ENCODE peak calls at places on chromosomes 7 and 10, in four cellular contexts. G, M, J and C are unnamed samples. For H3K27me3, the result is how much of the 10 kb centered on the place peaks cover.

GRCh38 chr7:121449304-121449703 is 53.2 kb upstream of the FAM3C start:
- DNase-seq in M (no peak), J (no peak), G (no peak), C (peak)

GRCh38 chr10:119658274-119658673 is 7.1 kb downstream of the BAG3 start:
- DNase-seq in J (no peak), G (peak), M (peak), C (peak)

GRCh38 chr10:78255214-78255613 is 221.6 kb downstream of the RPS24 start:
- DNase-seq in G (no peak), J (no peak), M (no peak), C (no peak)

GRCh38 chr10:21927601-21928000 is 75.9 kb downstream of the DNAJC1 start:
- DNase-seq in J (no peak), M (no peak), G (no peak), C (no peak)

GRCh38 chr10:38102889-38103288 is 8.8 kb downstream of the ZNF37A start:
- DNase-seq in M (no peak), J (no peak), G (no peak), C (no peak)

GRCh38 chr10:76939862-76940495 is 697.6 kb downstream of the KCNMA1 start:
- DNase-seq in M (no peak), G (no peak), J (no peak), C (no peak)

GRCh38 chr7:16431646-16432424 is 10.5 kb upstream of the CRPPA start:
- DNase-seq in G (peak), M (no peak), J (peak), C (peak)

GRCh38 chr7:65475734-65476319 is 102.2 kb downstream of the ZNF92 start:
- DNase-seq in J (no peak), M (no peak), G (no peak), C (no peak)

GRCh38 chr10:132913559-132914115 is 28.7 kb downstream of the CFAP46 start:
- DNase-seq in M (no peak), J (no peak), G (no peak), C (no peak)

GRCh38 chr7:116499168-116500070 is at the start of gene CAV2:
- DNase-seq in G (peak), M (no peak), J (peak), C (peak)

GRCh38 chr7:120997902-120998301 is 9.4 kb downstream of the CPED1 start:
- DNase-seq in J (no peak), G (no peak), M (no peak), C (no peak)

GRCh38 chr7:91239171-91239604 is 25.0 kb upstream of the FZD1 start:
- DNase-seq in M (no peak), J (no peak), G (no peak), C (no peak)

GRCh38 chr7:100434297-100435144 is 1.8 kb downstream of the PPP1R35 start:
- DNase-seq in J (no peak), G (no peak), M (no peak), C (no peak)

GRCh38 chr10:90884414-90884813 is 12.6 kb downstream of the RPP30 start:
- DNase-seq in J (no peak), M (peak), G (no peak), C (no peak)

GRCh38 chr7:81600608-81601007 is 169.2 kb downstream of the HGF start:
- DNase-seq in G (no peak), M (peak), J (no peak), C (no peak)

GRCh38 chr7:64602086-64602485 is 39.2 kb upstream of the ZNF680 start:
- DNase-seq in M (no peak), G (no peak), J (no peak), C (no peak)

GRCh38 chr7:121570365-121570764 is 174.3 kb upstream of the FAM3C start:
- DNase-seq in M (no peak), J (no peak), G (no peak), C (no peak)

GRCh38 chr7:96061844-96062243 is 260.1 kb downstream of the SLC25A13 start:
- DNase-seq in J (no peak), G (no peak), M (no peak), C (no peak)

GRCh38 chr10:71528371-71529202 is 131.9 kb downstream of the CDH23 start:
- DNase-seq in J (no peak), G (peak), M (no peak), C (no peak)

GRCh38 chr10:128631801-128632241 is 505.6 kb upstream of the MKI67 start:
- DNase-seq in M (no peak), J (no peak), G (peak), C (peak)

GRCh38 chr7:41777894-41778596 is 75.2 kb upstream of the INHBA start:
- DNase-seq in G (no peak), J (no peak), M (no peak), C (no peak)

GRCh38 chr10:88525371-88526079 is 57.6 kb downstream of the RNLS start:
- DNase-seq in M (no peak), J (no peak), G (no peak), C (peak)

GRCh38 chr10:115566867-115567266 is 473.7 kb downstream of the ATRNL1 start:
- DNase-seq in M (no peak), G (no peak), J (no peak), C (no peak)

GRCh38 chr7:37765872-37766525 is 82.4 kb upstream of the NME8 start:
- DNase-seq in J (no peak), G (no peak), M (no peak), C (no peak)

GRCh38 chr7:139675127-139676110 is 102.4 kb downstream of the HIPK2 start:
- DNase-seq in G (no peak), M (no peak), J (no peak), C (no peak)

GRCh38 chr10:2890093-2890492 is 177.3 kb upstream of the PFKP start:
- DNase-seq in G (no peak), J (no peak), M (no peak), C (no peak)

GRCh38 chr7:108570146-108570755 is 577 bp downstream of the DNAJB9 start:
- DNase-seq in G (peak), J (peak), M (no peak), C (peak)

GRCh38 chr7:55983537-55983936 is 19.2 kb downstream of the NIPSNAP2 start:
- DNase-seq in J (no peak), G (no peak), M (no peak), C (no peak)

GRCh38 chr7:54985405-54986360 is 33.1 kb upstream of the EGFR start:
- DNase-seq in G (no peak), J (no peak), M (peak), C (no peak)

GRCh38 chr10:52326382-52326781 is 12.3 kb downstream of the DKK1 start:
- DNase-seq in G (no peak), M (no peak), J (no peak), C (no peak)

GRCh38 chr7:116522247-116522646 is 2.6 kb upstream of the CAV1 start:
- DNase-seq in M (peak), G (peak), J (no peak), C (no peak)

GRCh38 chr10:69640196-69640980 is 10.3 kb downstream of the FAM241B start:
- DNase-seq in G (no peak), J (no peak), M (no peak), C (no peak)

GRCh38 chr10:104081998-104082397 is 3.7 kb downstream of the COL17A1 start:
- DNase-seq in G (no peak), M (no peak), J (no peak), C (no peak)

GRCh38 chr7:47504546-47505316 is 77.2 kb downstream of the TNS3 start:
- DNase-seq in J (no peak), M (no peak), G (no peak), C (no peak)

GRCh38 chr7:47503283-47503682 is 78.6 kb downstream of the TNS3 start:
- DNase-seq in J (no peak), M (no peak), G (no peak), C (no peak)

GRCh38 chr7:47507514-47507913 is 74.4 kb downstream of the TNS3 start:
- DNase-seq in G (no peak), M (no peak), J (no peak), C (no peak)

GRCh38 chr7:47506716-47507354 is 75.1 kb downstream of the TNS3 start:
- DNase-seq in J (no peak), M (no peak), G (no peak), C (no peak)

DNA sequence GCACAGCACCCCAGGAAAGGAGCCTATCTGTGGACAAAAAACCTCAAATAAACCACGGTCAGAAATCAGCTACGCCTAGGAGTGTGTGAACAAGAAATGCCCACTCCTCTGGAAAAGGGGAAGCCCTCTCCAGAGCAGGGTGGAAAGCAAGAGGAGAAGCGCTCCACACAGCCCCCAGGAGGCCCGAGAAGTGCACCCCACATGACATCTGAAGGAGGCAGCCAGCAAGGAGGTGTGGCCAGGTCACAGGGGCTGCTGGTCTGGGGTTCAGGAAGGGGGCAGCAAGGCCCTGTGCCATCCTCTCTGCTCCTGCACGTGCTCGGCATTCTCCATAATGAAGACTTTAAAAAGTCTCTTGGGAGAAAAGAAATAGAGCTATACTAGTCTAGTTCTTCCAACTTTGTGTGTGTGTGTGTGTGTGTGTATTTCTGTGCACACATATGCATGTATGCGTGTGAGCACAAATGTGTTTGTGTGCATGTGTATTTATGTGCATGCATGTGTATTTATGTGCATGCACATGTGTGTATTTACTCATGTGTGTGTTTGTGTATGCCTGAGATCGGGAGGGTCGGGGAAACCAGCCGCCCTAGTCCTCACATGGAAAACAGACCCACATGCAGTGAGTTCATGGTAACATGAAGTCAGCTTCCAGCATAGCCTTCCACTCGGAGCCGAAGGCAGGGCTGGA is 76.4 kb downstream of the TNS3 start:
- DNase-seq in G (no peak), J (no peak), M (no peak), C (no peak)
- H3K27me3 ChIP-seq in G (under half), J (under half), M (under half), C (under half)

GRCh38 chr10:50620899-50621298 is 2.9 kb downstream of the SGMS1 start:
- DNase-seq in J (no peak), M (no peak), G (no peak), C (no peak)

GRCh38 chr10:50621981-50622496 is 1.7 kb downstream of the SGMS1 start:
- DNase-seq in G (peak), J (peak), M (peak), C (peak)

GRCh38 chr10:50619171-50619570 is 4.6 kb downstream of the SGMS1 start:
- DNase-seq in G (peak), M (no peak), J (no peak), C (no peak)

GRCh38 chr10:50618624-50619023 is 5.1 kb downstream of the SGMS1 start:
- DNase-seq in J (no peak), G (peak), M (no peak), C (no peak)

DNA sequence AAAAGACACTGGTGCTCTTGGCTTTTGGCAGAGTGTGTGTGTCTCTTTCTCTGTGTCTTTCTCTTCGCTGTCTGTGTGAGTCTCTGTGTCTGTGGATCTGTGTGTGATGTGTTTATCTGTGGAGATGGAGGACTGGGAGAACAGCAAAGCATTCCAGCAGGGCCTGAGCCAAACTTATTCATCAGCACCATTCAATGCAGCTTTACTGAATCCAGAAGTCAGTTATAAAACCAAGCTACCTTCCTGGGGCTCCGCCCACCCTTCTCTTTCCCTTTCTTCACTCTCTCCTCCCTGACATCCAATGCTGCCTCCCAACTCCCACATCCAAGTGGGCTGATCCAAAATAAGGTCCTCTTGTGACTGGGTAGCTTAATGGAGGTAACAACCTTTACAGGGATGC is 3.9 kb downstream of the SGMS1 start:
- DNase-seq in M (no peak), G (peak), J (no peak), C (no peak)
- H3K4me3 ChIP-seq in M (no peak), G (peak), J (no peak), C (no peak)

GRCh38 chr7:7271094-7271874 is 88.9 kb downstream of the C1GALT1 start:
- DNase-seq in J (no peak), M (no peak), G (peak), C (no peak)

GRCh38 chr7:7272294-7272693 is 90.0 kb downstream of the C1GALT1 start:
- DNase-seq in J (no peak), G (no peak), M (no peak), C (no peak)

GRCh38 chr7:7274782-7275181 is 92.4 kb downstream of the C1GALT1 start:
- DNase-seq in J (no peak), G (peak), M (no peak), C (no peak)

GRCh38 chr7:7276151-7276550 is 93.8 kb downstream of the C1GALT1 start:
- DNase-seq in J (no peak), M (no peak), G (no peak), C (no peak)
- H3K27me3 ChIP-seq in J (under half), M (under half), G (under half), C (under half)

GRCh38 chr10:45080321-45080720 is 79.6 kb downstream of the ZNF22 start:
- DNase-seq in G (no peak), J (no peak), M (no peak), C (no peak)

GRCh38 chr10:45071043-45071813 is 70.5 kb downstream of the ZNF22 start:
- DNase-seq in M (no peak), G (no peak), J (no peak), C (no peak)

GRCh38 chr10:45075821-45076220 is 75.1 kb downstream of the ZNF22 start:
- DNase-seq in J (no peak), G (no peak), M (no peak), C (no peak)

GRCh38 chr10:45082176-45082575 is 81.5 kb downstream of the ZNF22 start:
- DNase-seq in J (no peak), M (no peak), G (no peak), C (no peak)

DNA sequence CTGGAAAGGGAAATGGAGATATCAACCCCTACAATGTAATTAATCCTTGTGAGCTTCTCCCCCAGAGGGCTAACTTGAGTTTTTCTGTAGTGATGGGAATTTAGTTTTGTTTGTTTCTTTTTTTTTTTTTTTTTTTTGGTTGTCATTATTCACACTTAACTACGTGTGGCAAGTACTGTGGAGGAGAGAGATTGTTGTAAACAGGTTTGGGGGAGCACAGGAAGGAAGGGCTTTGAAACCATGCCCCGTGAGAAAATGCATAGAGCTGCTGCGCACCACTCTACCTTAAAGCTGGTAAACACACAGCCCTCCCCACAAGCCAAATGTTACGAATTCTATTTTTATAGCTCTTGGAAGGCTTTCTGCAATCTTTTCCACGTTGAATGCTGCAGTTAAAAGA is 76.1 kb downstream of the ZNF22 start:
- DNase-seq in M (no peak), J (no peak), G (no peak), C (no peak)
- H3K4me3 ChIP-seq in M (no peak), J (no peak), G (no peak), C (no peak)

DNA sequence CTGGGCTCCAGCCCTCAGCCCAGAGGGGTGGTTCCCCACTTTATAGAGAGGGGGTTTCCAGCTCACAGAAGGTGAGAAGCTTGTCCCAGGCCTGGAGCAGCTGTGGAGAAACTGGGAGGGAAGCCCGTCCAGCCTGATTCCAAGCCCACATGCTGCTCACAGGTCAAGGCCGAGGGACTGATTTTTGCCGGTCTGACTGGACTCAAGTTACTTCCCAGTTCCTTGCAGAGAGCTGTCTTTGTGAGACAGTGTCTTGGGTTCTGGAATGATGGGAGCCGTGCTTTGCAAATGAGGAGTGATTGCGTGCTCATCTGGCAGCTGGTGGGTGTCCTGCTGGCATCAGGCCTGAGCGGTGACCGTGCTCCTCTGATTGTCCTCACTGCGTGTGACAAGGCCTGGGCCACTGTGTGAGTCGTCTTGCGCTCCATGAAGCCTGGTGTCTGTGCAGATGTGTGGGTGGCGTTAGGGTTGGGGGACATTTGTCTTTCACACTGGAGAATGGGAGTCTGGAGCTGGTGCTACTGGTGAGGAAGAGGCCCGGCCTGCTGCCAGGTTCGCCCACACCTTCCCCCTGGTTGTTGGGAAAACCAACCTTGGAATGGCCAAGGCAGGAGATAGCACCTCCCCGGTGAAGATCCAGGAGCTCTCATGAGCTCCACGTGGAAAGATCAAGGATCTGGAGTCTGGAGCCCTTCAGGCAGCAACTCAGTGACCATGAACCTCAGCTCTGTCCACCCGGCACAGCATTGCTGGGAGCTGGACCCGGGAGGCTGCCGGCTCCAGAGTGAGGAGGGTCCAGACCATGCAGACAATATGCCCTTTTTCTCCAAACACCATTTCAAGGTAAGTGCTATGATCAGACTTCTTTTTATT is 129.6 kb downstream of the SMURF1 start:
- DNase-seq in G (no peak), J (no peak), M (no peak), C (no peak)
- H3K27me3 ChIP-seq in G (under half), J (under half), M (under half), C (under half)

DNA sequence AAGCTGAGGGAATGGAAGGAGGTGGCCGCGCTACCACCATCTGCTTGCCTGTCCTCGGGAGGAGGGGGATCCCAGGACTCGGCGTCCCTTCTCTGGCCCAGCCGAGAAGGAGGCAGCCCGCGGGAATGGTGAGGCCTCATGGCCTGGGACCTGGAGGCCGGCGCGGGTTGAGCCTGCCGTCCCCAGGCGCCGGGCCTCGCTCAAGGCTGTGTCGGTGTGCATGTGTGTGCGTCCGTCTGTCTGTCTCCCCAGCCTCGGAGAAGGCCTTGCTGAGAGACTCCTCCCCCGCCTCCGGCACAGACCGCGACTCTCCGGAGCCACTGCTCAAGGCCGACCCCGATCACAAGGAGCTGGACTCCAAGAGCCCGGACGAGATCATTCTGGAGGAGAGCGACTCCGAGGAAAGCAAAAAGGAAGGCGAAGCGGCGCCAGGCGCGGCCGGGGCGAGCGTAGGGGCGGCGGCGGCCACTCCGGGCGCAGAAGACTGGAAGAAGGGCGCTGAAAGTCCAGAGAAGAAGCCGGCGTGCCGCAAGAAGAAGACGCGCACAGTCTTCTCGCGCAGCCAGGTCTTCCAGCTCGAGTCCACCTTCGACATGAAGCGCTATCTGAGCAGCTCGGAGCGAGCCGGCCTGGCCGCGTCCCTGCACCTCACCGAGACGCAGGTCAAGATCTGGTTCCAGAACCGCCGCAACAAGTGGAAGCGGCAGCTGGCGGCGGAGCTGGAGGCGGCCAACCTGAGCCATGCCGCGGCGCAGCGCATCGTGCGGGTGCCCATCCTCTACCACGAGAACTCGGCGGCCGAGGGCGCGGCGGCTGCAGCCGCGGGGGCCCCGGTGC is 1.3 kb downstream of the HMX3 start:
- DNase-seq in G (peak), J (no peak), M (no peak), C (no peak)
- H3K4me3 ChIP-seq in G (peak), J (peak), M (no peak), C (no peak)

GRCh38 chr7:128162666-128163065 is 78.4 kb upstream of the LEP start:
- DNase-seq in J (no peak), M (no peak), G (no peak), C (no peak)
- H3K27me3 ChIP-seq in J (under half), M (under half), G (half or more), C (under half)